ENCODE peak calls at places on chromosome 20, in eight cellular contexts. L, A, E, V, Y, T, G and O are unnamed samples.

GRCh38 chr20:36346256-36346655 is 40.1 kb downstream of the DLGAP4 start:
- DNase-seq in L (no peak), A (no peak), E (no peak), V (no peak), Y (no peak), T (no peak), G (no peak), O (no peak)

GRCh38 chr20:24738981-24739633 is 210.0 kb upstream of the CST7 start:
- DNase-seq in L (no peak), A (no peak), E (no peak), V (no peak), Y (no peak), T (no peak), G (no peak), O (no peak)

GRCh38 chr20:10349118-10349517 is 84.9 kb downstream of the MKKS start:
- DNase-seq in L (no peak), A (no peak), E (no peak), V (no peak), Y (no peak), T (no peak), G (no peak), O (no peak)

GRCh38 chr20:9889270-9889981 is 50.5 kb upstream of the PAK5 start:
- DNase-seq in L (no peak), A (no peak), E (no peak), V (no peak), Y (no peak), T (no peak), G (no peak), O (no peak)

GRCh38 chr20:45297786-45298497 is 8.7 kb upstream of the RBPJL start:
- DNase-seq in L (no peak), A (no peak), E (no peak), V (no peak), Y (no peak), T (no peak), G (no peak), O (no peak)

GRCh38 chr20:56826971-56827645 is 198.0 kb downstream of the TFAP2C start:
- DNase-seq in L (no peak), A (peak), E (no peak), V (no peak), Y (no peak), T (no peak), G (peak), O (no peak)

GRCh38 chr20:2946988-2947961 is 74.0 kb downstream of the PTPRA start:
- DNase-seq in L (no peak), A (peak), E (no peak), V (no peak), Y (no peak), T (peak), G (no peak), O (no peak)

GRCh38 chr20:38520261-38520660 is 47.6 kb downstream of the RALGAPB start:
- DNase-seq in L (no peak), A (no peak), E (no peak), V (no peak), Y (no peak), T (no peak), G (no peak), O (no peak)

GRCh38 chr20:2899243-2899642 is 26.0 kb downstream of the PTPRA start:
- DNase-seq in L (no peak), A (no peak), E (no peak), V (no peak), Y (no peak), T (no peak), G (no peak), O (no peak)

GRCh38 chr20:24823989-24824693 is 124.9 kb upstream of the CST7 start:
- DNase-seq in L (no peak), A (no peak), E (no peak), V (no peak), Y (no peak), T (no peak), G (no peak), O (no peak)

GRCh38 chr20:17381701-17382100 is 149.5 kb downstream of the BFSP1 start:
- DNase-seq in L (no peak), A (no peak), E (peak), V (no peak), Y (no peak), T (no peak), G (no peak), O (no peak)

GRCh38 chr20:19524691-19525090 is 233.4 kb upstream of the RIN2 start:
- DNase-seq in L (no peak), A (no peak), E (no peak), V (no peak), Y (no peak), T (no peak), G (no peak), O (no peak)

GRCh38 chr20:17828598-17829144 is 128.9 kb downstream of the BANF2 start:
- DNase-seq in L (no peak), A (no peak), E (no peak), V (no peak), Y (no peak), T (no peak), G (no peak), O (no peak)

GRCh38 chr20:15889073-15889923 is 684.0 kb downstream of the KIF16B start:
- DNase-seq in L (no peak), A (no peak), E (peak), V (no peak), Y (no peak), T (no peak), G (no peak), O (no peak)

GRCh38 chr20:63232235-63233060 is 3.3 kb upstream of the BIRC7 start:
- DNase-seq in L (no peak), A (peak), E (no peak), V (no peak), Y (no peak), T (no peak), G (peak), O (no peak)

GRCh38 chr20:5642155-5642981 is 107.8 kb upstream of the SHLD1 start:
- DNase-seq in L (no peak), A (peak), E (no peak), V (peak), Y (no peak), T (no peak), G (no peak), O (no peak)

GRCh38 chr20:54014301-54014914 is 56.0 kb downstream of the BCAS1 start:
- DNase-seq in L (no peak), A (no peak), E (peak), V (no peak), Y (no peak), T (no peak), G (no peak), O (no peak)

GRCh38 chr20:38827770-38828281 is 22.3 kb downstream of the PPP1R16B start:
- DNase-seq in L (no peak), A (no peak), E (no peak), V (no peak), Y (no peak), T (no peak), G (no peak), O (no peak)

GRCh38 chr20:5835234-5835845 is 85.1 kb downstream of the SHLD1 start:
- DNase-seq in L (no peak), A (peak), E (no peak), V (peak), Y (peak), T (peak), G (peak), O (no peak)

GRCh38 chr20:38725959-38726848 is 1.9 kb downstream of the SLC32A1 start:
- DNase-seq in L (no peak), A (peak), E (peak), V (no peak), Y (no peak), T (no peak), G (no peak), O (no peak)

GRCh38 chr20:32439132-32439829 is 81.2 kb downstream of the ASXL1 start:
- DNase-seq in L (no peak), A (peak), E (no peak), V (no peak), Y (no peak), T (no peak), G (peak), O (no peak)

GRCh38 chr20:25058797-25059486 is 1.0 kb upstream of the ACSS1 start:
- DNase-seq in L (no peak), A (peak), E (no peak), V (peak), Y (no peak), T (no peak), G (no peak), O (no peak)

GRCh38 chr20:48682529-48683385 is 145.0 kb downstream of the PREX1 start:
- DNase-seq in L (no peak), A (peak), E (peak), V (peak), Y (peak), T (peak), G (peak), O (no peak)

GRCh38 chr20:62554898-62555641 is 79.3 kb upstream of the GATA5 start:
- DNase-seq in L (no peak), A (no peak), E (no peak), V (no peak), Y (no peak), T (no peak), G (no peak), O (no peak)

GRCh38 chr20:63194007-63194820 is 21.7 kb downstream of the YTHDF1 start:
- DNase-seq in L (no peak), A (no peak), E (no peak), V (no peak), Y (no peak), T (no peak), G (no peak), O (no peak)

GRCh38 chr20:1307171-1307570 is 21.8 kb downstream of the SDCBP2 start:
- DNase-seq in L (no peak), A (no peak), E (no peak), V (no peak), Y (no peak), T (no peak), G (no peak), O (no peak)

GRCh38 chr20:6768228-6769185 is 1.0 kb downstream of the BMP2 start:
- DNase-seq in L (no peak), A (peak), E (no peak), V (peak), Y (no peak), T (no peak), G (no peak), O (no peak)

GRCh38 chr20:137668-138131 is 4.7 kb upstream of the DEFB126 start:
- DNase-seq in L (no peak), A (peak), E (peak), V (no peak), Y (no peak), T (no peak), G (no peak), O (no peak)

GRCh38 chr20:47204008-47204745 is 152.3 kb downstream of the ZMYND8 start:
- DNase-seq in L (no peak), A (peak), E (no peak), V (no peak), Y (no peak), T (no peak), G (peak), O (no peak)

GRCh38 chr20:36311854-36312723 is 6.0 kb downstream of the DLGAP4 start:
- DNase-seq in L (no peak), A (no peak), E (no peak), V (no peak), Y (no peak), T (no peak), G (no peak), O (no peak)

GRCh38 chr20:34541264-34541901 is 17.1 kb upstream of the MAP1LC3A start:
- DNase-seq in L (no peak), A (no peak), E (no peak), V (no peak), Y (no peak), T (no peak), G (no peak), O (no peak)

GRCh38 chr20:40265872-40266533 is 423.0 kb downstream of the MAFB start:
- DNase-seq in L (no peak), A (peak), E (no peak), V (no peak), Y (no peak), T (no peak), G (no peak), O (no peak)

GRCh38 chr20:17910828-17911294 is 57.7 kb downstream of the SNX5 start:
- DNase-seq in L (no peak), A (peak), E (no peak), V (peak), Y (no peak), T (no peak), G (peak), O (no peak)